ENCODE peak calls at places on chromosome 1, in ten cellular contexts. Z is right lobe of liver, Y is GM12865, Q is adrenal gland, L is stomach, O is astrocyte of the spinal cord, F is HFF-Myc, E is uterus, K is colonic mucosa, S is OCI-LY7. W is an unnamed sample.

GRCh38 chr1:152104854-152105253 is 10.4 kb downstream of the TCHH start:
- DNase-seq in Z (no peak), Y (no peak), Q (no peak), L (no peak), O (no peak), F (no peak), E (no peak), K (no peak), S (no peak), W (peak)

GRCh38 chr1:99561952-99562351 is 84.0 kb upstream of the PALMD start:
- DNase-seq in Z (no peak), Y (no peak), Q (no peak), L (no peak), O (no peak), F (no peak), E (no peak), K (no peak), S (no peak), W (no peak)

GRCh38 chr1:89407355-89407754 is 43.5 kb downstream of the GBP6 start:
- DNase-seq in Z (no peak), Y (no peak), Q (peak), L (no peak), O (no peak), F (no peak), E (no peak), K (no peak), S (no peak), W (no peak)

GRCh38 chr1:99964806-99965205 is 5.0 kb upstream of the SLC35A3 start:
- DNase-seq in Z (no peak), Y (no peak), Q (no peak), L (no peak), O (no peak), F (no peak), E (no peak), K (no peak), S (no peak), W (no peak)

GRCh38 chr1:67898033-67898726 is 64.9 kb upstream of the GNG12 start:
- DNase-seq in Z (no peak), Y (no peak), Q (no peak), L (no peak), O (no peak), F (no peak), E (no peak), K (no peak), S (no peak), W (no peak)

GRCh38 chr1:204777591-204777990 is 92.1 kb upstream of the LRRN2 start:
- DNase-seq in Z (no peak), Y (no peak), Q (no peak), L (no peak), O (no peak), F (no peak), E (no peak), K (no peak), S (no peak), W (no peak)

GRCh38 chr1:206477581-206478380 is 7.5 kb downstream of the IKBKE start:
- DNase-seq in Z (no peak), Y (no peak), Q (no peak), L (no peak), O (no peak), F (no peak), E (no peak), K (no peak), S (no peak), W (peak)

GRCh38 chr1:91526496-91526895 is 25.8 kb downstream of the CDC7 start:
- DNase-seq in Z (no peak), Y (no peak), Q (no peak), L (no peak), O (no peak), F (peak), E (no peak), K (no peak), S (no peak), W (no peak)

GRCh38 chr1:7479544-7479943 is 291.6 kb upstream of the VAMP3 start:
- DNase-seq in Z (no peak), Y (no peak), Q (no peak), L (no peak), O (no peak), F (no peak), E (no peak), K (no peak), S (no peak), W (no peak)

GRCh38 chr1:1298861-1299685 is 8.7 kb downstream of the ACAP3 start:
- DNase-seq in Z (no peak), Y (no peak), Q (no peak), L (no peak), O (no peak), F (no peak), E (no peak), K (no peak), S (no peak), W (no peak)

GRCh38 chr1:5010656-5011055 is 356.2 kb downstream of the AJAP1 start:
- DNase-seq in Z (no peak), Y (no peak), Q (no peak), L (no peak), O (no peak), F (no peak), E (no peak), K (no peak), S (no peak), W (no peak)

GRCh38 chr1:11500881-11501280 is 21.9 kb downstream of the DISP3 start:
- DNase-seq in Z (peak), Y (no peak), Q (no peak), L (no peak), O (no peak), F (no peak), E (no peak), K (no peak), S (no peak), W (no peak)

GRCh38 chr1:28887418-28887834 is 26.9 kb upstream of the EPB41 start:
- DNase-seq in Z (peak), Y (peak), Q (peak), L (peak), O (no peak), F (no peak), E (peak), K (peak), S (peak), W (no peak)

GRCh38 chr1:234585333-234586055 is 24.5 kb downstream of the IRF2BP2 start:
- DNase-seq in Z (no peak), Y (no peak), Q (peak), L (no peak), O (peak), F (no peak), E (peak), K (no peak), S (no peak), W (peak)

GRCh38 chr1:241998412-241998921 is 431 bp downstream of the MAP1LC3C start:
- DNase-seq in Z (peak), Y (peak), Q (peak), L (peak), O (peak), F (no peak), E (peak), K (peak), S (no peak), W (peak)

DNA sequence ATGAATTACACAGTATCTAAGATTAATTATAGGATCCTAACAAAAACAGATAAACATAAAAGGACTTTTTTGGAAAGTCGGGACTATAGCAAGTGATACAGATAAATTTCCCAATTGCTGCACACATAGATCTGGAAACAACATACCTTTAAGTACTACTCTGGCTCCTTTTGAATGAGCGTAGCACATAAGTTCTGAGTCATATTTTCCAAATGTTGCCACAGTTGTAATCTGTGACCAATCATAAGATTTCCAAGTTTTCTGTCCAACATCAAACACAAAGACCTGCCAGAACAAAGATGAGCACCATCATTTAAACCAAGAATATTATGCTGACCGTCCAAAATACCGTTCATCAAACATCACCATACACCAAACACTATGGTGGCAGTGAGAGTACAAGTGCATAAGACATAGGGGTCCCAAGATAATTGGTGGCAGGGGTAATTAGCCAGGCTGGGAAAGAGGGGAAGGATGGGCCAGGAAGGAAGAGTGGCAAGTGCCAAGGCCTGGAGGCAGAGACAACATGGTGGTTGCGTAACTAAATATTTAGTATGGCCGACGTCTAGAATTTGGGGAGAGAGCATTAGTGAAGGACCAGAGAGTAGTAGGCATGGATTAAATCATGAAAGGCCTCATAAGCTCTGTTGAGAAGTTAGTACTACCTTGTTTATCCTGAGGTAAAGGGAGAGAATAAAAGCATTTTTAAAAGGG is 3.6 kb downstream of the CTBS start:
- DNase-seq in Z (no peak), Y (no peak), Q (no peak), L (no peak), O (peak), F (no peak), E (no peak), K (no peak), S (no peak), W (peak)
- H3K4me3 ChIP-seq in Z (no peak), Y (no peak), Q (no peak), L (no peak), O (no peak), F (no peak), E (no peak), K (no peak), S (no peak), W (no peak)

DNA sequence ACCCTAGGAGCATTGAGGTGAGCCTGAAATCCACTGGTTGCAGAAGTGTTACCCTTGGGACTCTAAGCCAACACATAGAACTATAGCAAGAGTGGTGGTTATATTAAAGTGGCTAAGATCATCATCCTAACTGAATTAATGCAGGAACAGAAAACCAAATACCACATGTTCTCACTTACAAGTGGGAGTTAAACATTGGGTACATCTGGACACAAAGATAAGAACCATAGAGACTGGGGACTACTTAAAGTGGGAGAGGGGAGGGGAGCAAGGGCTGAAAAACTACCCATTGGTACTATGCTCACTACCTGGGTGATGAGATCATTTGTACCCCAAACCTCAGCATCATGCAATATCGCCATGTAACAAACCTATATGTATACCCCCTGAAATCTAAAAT is 100.0 kb downstream of the SLC25A24 start:
- DNase-seq in Z (no peak), Y (no peak), Q (no peak), L (no peak), O (no peak), F (no peak), E (no peak), K (no peak), S (no peak), W (no peak)
- TF ChIP-seq CTCF in Z (no peak), Y (no peak), Q (no peak), L (no peak), O (no peak), F (no peak), E (no peak), K (no peak), S (no peak), W (no peak)

GRCh38 chr1:3511306-3511705 is 56.8 kb downstream of the ARHGEF16 start:
- DNase-seq in Z (no peak), Y (no peak), Q (no peak), L (no peak), O (no peak), F (no peak), E (no peak), K (no peak), S (no peak), W (no peak)

GRCh38 chr1:3510136-3510955 is 55.9 kb downstream of the ARHGEF16 start:
- DNase-seq in Z (no peak), Y (no peak), Q (no peak), L (no peak), O (no peak), F (no peak), E (no peak), K (no peak), S (no peak), W (no peak)

GRCh38 chr1:3511856-3512255 is 57.4 kb downstream of the ARHGEF16 start:
- DNase-seq in Z (no peak), Y (no peak), Q (no peak), L (no peak), O (no peak), F (no peak), E (no peak), K (no peak), S (no peak), W (no peak)

GRCh38 chr1:3509721-3510120 is 55.3 kb downstream of the ARHGEF16 start:
- DNase-seq in Z (no peak), Y (no peak), Q (no peak), L (no peak), O (no peak), F (no peak), E (no peak), K (no peak), S (no peak), W (no peak)

GRCh38 chr1:3510956-3511250 is 56.4 kb downstream of the ARHGEF16 start:
- DNase-seq in Z (no peak), Y (no peak), Q (no peak), L (no peak), O (no peak), F (no peak), E (no peak), K (no peak), S (no peak), W (no peak)
- H3K4me3 ChIP-seq in Z (no peak), Y (no peak), Q (no peak), L (no peak), O (no peak), F (no peak), E (no peak), K (no peak), S (no peak), W (no peak)

DNA sequence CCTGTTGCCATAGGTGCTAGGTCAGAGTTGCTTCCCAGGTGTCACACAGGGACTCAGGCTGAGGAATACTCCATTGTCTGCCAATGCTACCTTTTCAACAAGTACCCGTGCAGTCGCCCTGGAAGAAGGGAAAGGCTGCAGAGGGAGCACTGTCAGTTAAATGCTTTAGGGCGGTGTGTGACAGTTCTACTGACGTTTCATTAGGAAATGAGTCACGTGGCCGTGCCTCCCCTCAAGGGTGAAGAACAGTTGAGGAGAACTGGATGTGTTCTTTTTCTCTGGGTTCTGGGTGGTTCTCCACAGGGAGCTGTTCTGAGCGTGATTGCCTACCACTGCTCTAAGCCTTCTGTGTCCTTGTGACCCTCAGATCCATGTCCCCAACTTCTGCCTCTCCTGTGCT is 197.6 kb downstream of the CACNA1E start:
- DNase-seq in Z (no peak), Y (no peak), Q (no peak), L (no peak), O (no peak), F (no peak), E (no peak), K (no peak), S (no peak), W (no peak)
- TF ChIP-seq CTCF in Z (no peak), Y (no peak), Q (no peak), L (no peak), O (no peak), F (no peak), E (no peak), K (no peak), S (no peak), W (no peak)

GRCh38 chr1:47532831-47533175 is 95.0 kb downstream of the FOXD2 start:
- DNase-seq in Z (no peak), Y (no peak), Q (no peak), L (no peak), O (no peak), F (no peak), E (no peak), K (no peak), S (no peak), W (no peak)
- H3K4me3 ChIP-seq in Z (peak), Y (no peak), Q (peak), L (peak), O (peak), F (peak), E (peak), K (peak), S (no peak), W (no peak)

GRCh38 chr1:53826367-53826766 is 11.7 kb downstream of the NDC1 start:
- DNase-seq in Z (no peak), Y (no peak), Q (no peak), L (no peak), O (peak), F (peak), E (no peak), K (no peak), S (no peak), W (peak)
- TF ChIP-seq CTCF in Z (no peak), Y (no peak), Q (no peak), L (no peak), O (peak), F (peak), E (no peak), K (no peak), S (peak), W (no peak)

DNA sequence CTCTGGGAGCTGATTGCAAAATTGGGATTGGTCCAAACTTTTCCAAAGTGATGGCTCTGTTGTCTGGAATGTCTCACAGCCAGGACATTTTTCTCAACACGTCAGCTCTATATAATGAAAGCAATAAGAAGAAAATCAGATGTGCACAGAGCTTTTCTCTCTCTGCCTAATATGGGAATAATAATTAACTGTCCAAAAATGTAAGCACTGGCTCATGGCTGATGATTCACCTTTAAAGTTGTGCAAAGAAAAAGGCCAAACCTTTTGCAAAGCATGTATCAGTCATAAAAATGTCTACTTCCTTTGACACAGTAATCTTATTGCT is 30.4 kb downstream of the ZNF281 start:
- DNase-seq in Z (no peak), Y (no peak), Q (no peak), L (no peak), O (peak), F (peak), E (no peak), K (no peak), S (no peak), W (peak)
- H3K4me3 ChIP-seq in Z (no peak), Y (no peak), Q (no peak), L (no peak), O (no peak), F (no peak), E (no peak), K (no peak), S (peak), W (no peak)

GRCh38 chr1:21478356-21478755 is 30.9 kb upstream of the ALPL start:
- DNase-seq in Z (no peak), Y (no peak), Q (no peak), L (no peak), O (no peak), F (no peak), E (no peak), K (no peak), S (no peak), W (no peak)
- TF ChIP-seq CTCF in Z (no peak), Y (no peak), Q (no peak), L (no peak), O (no peak), F (no peak), E (no peak), K (no peak), S (no peak), W (no peak)

GRCh38 chr1:111476214-111476613 is 2.4 kb downstream of the C1orf162 start:
- DNase-seq in Z (no peak), Y (no peak), Q (no peak), L (no peak), O (no peak), F (no peak), E (no peak), K (no peak), S (no peak), W (no peak)

GRCh38 chr1:111474521-111474920 is 737 bp downstream of the C1orf162 start:
- DNase-seq in Z (no peak), Y (no peak), Q (no peak), L (no peak), O (no peak), F (no peak), E (no peak), K (no peak), S (no peak), W (no peak)

GRCh38 chr1:111475706-111476105 is 1.9 kb downstream of the C1orf162 start:
- DNase-seq in Z (no peak), Y (peak), Q (no peak), L (no peak), O (no peak), F (no peak), E (no peak), K (no peak), S (no peak), W (no peak)

GRCh38 chr1:111471538-111471937 is 2.2 kb upstream of the C1orf162 start:
- DNase-seq in Z (no peak), Y (no peak), Q (no peak), L (no peak), O (no peak), F (no peak), E (no peak), K (no peak), S (no peak), W (no peak)

DNA sequence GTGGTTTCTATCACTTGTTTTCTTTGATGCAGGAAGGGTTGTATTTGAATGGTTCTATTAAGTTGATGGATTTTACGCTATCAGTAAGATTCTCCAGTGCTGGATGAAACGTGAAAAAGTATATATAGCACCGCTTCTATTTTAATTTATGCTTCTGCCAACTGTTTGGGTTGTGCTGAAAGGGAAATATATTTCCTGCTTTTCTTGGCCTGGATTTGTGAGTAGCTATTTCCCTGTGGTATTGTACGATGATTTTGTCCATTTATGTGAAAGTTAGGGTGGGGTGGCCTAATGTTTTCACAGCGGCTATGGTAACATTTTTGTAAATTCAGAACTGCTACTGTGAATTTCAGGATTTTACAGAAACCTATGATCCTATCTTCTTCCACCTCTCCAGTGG is 322 bp downstream of the C1orf162 start:
- DNase-seq in Z (no peak), Y (no peak), Q (no peak), L (no peak), O (no peak), F (no peak), E (no peak), K (no peak), S (no peak), W (no peak)
- H3K4me3 ChIP-seq in Z (peak), Y (no peak), Q (no peak), L (peak), O (no peak), F (no peak), E (no peak), K (no peak), S (no peak), W (no peak)